ENCODE peak calls at places on chromosomes 12 and 14, in four cellular contexts. V, L, W and H are unnamed samples.

GRCh38 chr12:47818007-47818376 is 1.7 kb downstream of the HDAC7 start:
- DNase-seq in W (no peak), V (no peak), L (no peak), H (no peak)

GRCh38 chr12:116628989-116629388 is 69.8 kb downstream of the MAP1LC3B2 start:
- DNase-seq in V (no peak), L (no peak), W (no peak), H (no peak)

GRCh38 chr12:113149361-113150150 is at the start of gene CFAP73:
- DNase-seq in L (peak; percentile 51), V (peak; percentile 97), W (peak; percentile 91), H (no peak)

GRCh38 chr14:94144765-94145164 is 15.4 kb upstream of the IFI27L2 start:
- DNase-seq in W (no peak), L (peak; percentile 71), V (peak; percentile 57), H (no peak)

GRCh38 chr12:51591020-51591901 is at the start of gene SCN8A:
- DNase-seq in V (peak; percentile 90), L (no peak), W (peak; percentile 80), H (no peak)

GRCh38 chr14:39097159-39097558 is 5.9 kb downstream of the SEC23A start:
- DNase-seq in V (no peak), L (no peak), W (peak; percentile 25), H (no peak)

GRCh38 chr12:2812290-2813213 is at the start of gene ITFG2:
- DNase-seq in V (peak; percentile 100), L (peak; percentile 100), W (peak; percentile 98), H (peak; percentile 98)

GRCh38 chr12:1534708-1535107 is 59.7 kb downstream of the FBXL14 start:
- DNase-seq in W (no peak), L (no peak), V (peak; percentile 25), H (no peak)

GRCh38 chr14:77986808-77987207 is 183.4 kb upstream of the NRXN3 start:
- DNase-seq in W (no peak), L (no peak), V (no peak), H (no peak)

GRCh38 chr14:99289394-99290189 is 17.6 kb upstream of the BCL11B start:
- DNase-seq in W (no peak), L (no peak), V (no peak), H (no peak)

GRCh38 chr14:105141026-105141425 is 27.6 kb downstream of the JAG2 start:
- DNase-seq in L (no peak), W (no peak), V (peak; percentile 11), H (no peak)

GRCh38 chr12:79547735-79548347 is 142.9 kb downstream of the PAWR start:
- DNase-seq in W (peak; percentile 71), V (peak; percentile 80), L (no peak), H (no peak)

GRCh38 chr12:99097170-99097569 is 452.1 kb downstream of the APAF1 start:
- DNase-seq in L (no peak), W (no peak), V (no peak), H (no peak)

GRCh38 chr14:69685217-69685616 is 73.8 kb downstream of the SUSD6 start:
- DNase-seq in W (no peak), V (no peak), L (no peak), H (no peak)

GRCh38 chr14:58430156-58430555 is 2.6 kb downstream of the KIAA0586 start:
- DNase-seq in L (no peak), V (no peak), W (no peak), H (no peak)

GRCh38 chr14:96084796-96085195 is 45.6 kb downstream of the C14orf132 start:
- DNase-seq in W (no peak), V (no peak), L (no peak), H (no peak)

GRCh38 chr12:32252199-32253073 is 145.8 kb downstream of the BICD1 start:
- DNase-seq in V (no peak), L (no peak), W (no peak), H (no peak)

GRCh38 chr14:21428930-21429329 is 27.0 kb downstream of the CHD8 start:
- DNase-seq in L (no peak), W (no peak), V (no peak), H (no peak)

GRCh38 chr12:112126916-112127315 is 1.6 kb downstream of the TRAFD1 start:
- DNase-seq in L (peak; percentile 14), W (no peak), V (no peak), H (no peak)

GRCh38 chr14:30299915-30300314 is 259.0 kb upstream of the G2E3 start:
- DNase-seq in L (no peak), W (no peak), V (no peak), H (no peak)

GRCh38 chr12:132717531-132718387 is 7.1 kb downstream of the PGAM5 start:
- DNase-seq in W (no peak), L (no peak), V (no peak), H (no peak)

GRCh38 chr12:26971963-26972362 is 33.7 kb downstream of the FGFR1OP2 start:
- DNase-seq in L (no peak), V (no peak), W (no peak), H (no peak)

GRCh38 chr12:65879878-65880277 is 55.6 kb downstream of the HMGA2 start:
- DNase-seq in V (no peak), W (no peak), L (no peak), H (no peak)

GRCh38 chr12:113271853-113272561 is 50.7 kb downstream of the TPCN1 start:
- DNase-seq in W (peak; percentile 69), L (peak; percentile 71), V (no peak), H (no peak)

GRCh38 chr14:77184396-77185092 is 2.9 kb downstream of the TMEM63C start:
- DNase-seq in L (no peak), V (no peak), W (peak; percentile 65), H (peak; percentile 79)

GRCh38 chr14:92475451-92476187 is 38.0 kb upstream of the RIN3 start:
- DNase-seq in L (peak; percentile 59), W (no peak), V (no peak), H (no peak)

GRCh38 chr12:117045175-117045997 is 53.8 kb downstream of the TESC start:
- DNase-seq in W (no peak), L (no peak), V (no peak), H (no peak)

GRCh38 chr12:100666588-100666987 is 93.1 kb downstream of the GAS2L3 start:
- DNase-seq in W (no peak), L (no peak), V (peak; percentile 54), H (no peak)

GRCh38 chr12:98085360-98085759 is 430.0 kb upstream of the TMPO start:
- DNase-seq in W (peak; percentile 36), L (no peak), V (no peak), H (no peak)

GRCh38 chr14:62064741-62065323 is 302.6 kb downstream of the SNAPC1 start:
- DNase-seq in W (no peak), V (no peak), L (no peak), H (no peak)

GRCh38 chr12:98939926-98940325 is 294.8 kb downstream of the APAF1 start:
- DNase-seq in L (no peak), W (no peak), V (no peak), H (no peak)

GRCh38 chr14:52380294-52380693 is 66.2 kb downstream of the PTGER2 start:
- DNase-seq in L (no peak), V (no peak), W (no peak), H (no peak)

GRCh38 chr12:1795785-1796514 is 24.4 kb upstream of the LRTM2 start:
- DNase-seq in L (peak; percentile 97), V (peak; percentile 90), W (peak; percentile 92), H (peak; percentile 90)

GRCh38 chr14:62885451-62885850 is 159.8 kb downstream of the KCNH5 start:
- DNase-seq in W (no peak), V (no peak), L (no peak), H (no peak)

GRCh38 chr14:69657961-69658360 is 46.6 kb downstream of the SUSD6 start:
- DNase-seq in W (peak; percentile 77), L (peak; percentile 82), V (peak; percentile 46), H (no peak)

GRCh38 chr12:78628701-78629100 is 235.9 kb upstream of the SYT1 start:
- DNase-seq in W (no peak), L (no peak), V (no peak), H (no peak)

GRCh38 chr12:105338954-105339353 is 8.5 kb downstream of the C12orf75 start:
- DNase-seq in V (no peak), W (no peak), L (no peak), H (no peak)

GRCh38 chr12:105343836-105344235 is 13.3 kb downstream of the C12orf75 start:
- DNase-seq in W (no peak), L (no peak), V (no peak), H (no peak)

GRCh38 chr12:105341010-105341409 is 10.5 kb downstream of the C12orf75 start:
- DNase-seq in L (no peak), W (no peak), V (no peak), H (no peak)

GRCh38 chr12:105347486-105347885 is 17.0 kb downstream of the C12orf75 start:
- DNase-seq in V (no peak), L (no peak), W (no peak), H (no peak)

DNA sequence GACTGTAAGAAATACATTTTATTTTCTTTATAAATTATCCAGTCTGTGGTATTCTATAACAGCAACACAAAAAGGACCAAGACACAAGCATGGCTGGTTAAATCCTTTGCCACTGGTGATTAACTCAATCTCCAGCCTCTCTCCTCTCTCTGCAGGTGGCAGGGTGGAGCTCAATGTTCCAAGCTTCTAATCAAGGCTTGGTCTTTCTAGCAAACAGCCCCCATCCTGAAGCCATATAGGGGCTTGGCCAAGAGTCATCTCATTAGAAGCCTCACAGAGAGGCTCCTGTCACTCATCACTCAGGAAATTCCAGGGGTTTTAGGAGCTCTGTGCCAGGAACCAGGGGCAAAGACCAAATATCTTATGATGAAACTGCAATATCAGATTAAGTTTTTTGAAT is 12.0 kb downstream of the C12orf75 start:
- DNase-seq in L (no peak), V (no peak), W (no peak), H (no peak)
- TF ChIP-seq CTCF in L (no peak), V (no peak), W (no peak), H (no peak)

GRCh38 chr12:6198556-6198955 is 1.6 kb upstream of the CD9 start:
- DNase-seq in W (peak; percentile 49), V (no peak), L (no peak), H (no peak)
- H3K4me1 ChIP-seq in W (peaks cover 50% of the 10 kb centered on the region), V (peaks cover 26% of the 10 kb centered on the region), L (peaks cover 66% of the 10 kb centered on the region), H (peaks cover 56% of the 10 kb centered on the region)

GRCh38 chr12:20716037-20716436 is 20.9 kb downstream of the SLCO1C1 start:
- DNase-seq in V (peak; percentile 65), W (peak; percentile 13), L (no peak), H (no peak)
- TF ChIP-seq CTCF in V (peak; percentile 64), W (no peak), L (no peak), H (no peak)

DNA sequence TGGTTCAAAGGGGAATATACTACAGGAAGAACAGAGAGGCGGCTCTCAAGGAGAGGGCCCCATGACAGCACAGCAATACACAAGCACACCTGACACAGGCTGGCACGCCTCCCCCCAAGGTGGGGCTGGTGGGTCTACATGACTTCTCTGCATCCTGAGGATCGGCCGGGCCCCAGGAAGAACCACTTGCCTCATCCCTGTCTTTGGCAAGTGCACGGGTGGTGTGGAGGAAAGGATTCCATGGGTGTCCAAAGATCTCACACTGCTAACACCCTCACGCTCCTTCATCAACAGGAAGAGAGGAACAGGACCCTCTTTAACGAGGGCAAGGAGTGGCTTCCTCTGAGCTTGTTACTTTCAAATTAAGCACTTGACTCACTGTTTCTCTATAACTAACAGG is 7.3 kb downstream of the VAMP1 start:
- DNase-seq in V (no peak), W (no peak), L (no peak), H (no peak)
- H3K4me1 ChIP-seq in V (no peaks in the 10 kb centered on the region), W (no peaks in the 10 kb centered on the region), L (peaks cover 56% of the 10 kb centered on the region), H (peaks cover 27% of the 10 kb centered on the region)